ENCODE peak calls at places on chromosome 21, in five cellular contexts. One of them, this sample, is unnamed.

GRCh38 chr21:41363370-41364270 is 1.8 kb downstream of the MX2 start:
- DNase-seq in spleen: peak
- DNase-seq in cardiac fibroblast: no peak
- DNase-seq in neural crest cell: no peak
- DNase-seq in amygdala: no peak
- DNase-seq in this sample: no peak

GRCh38 chr21:14875186-14875585 is 189.6 kb downstream of the NRIP1 start:
- DNase-seq in spleen: no peak
- DNase-seq in cardiac fibroblast: no peak
- DNase-seq in neural crest cell: no peak
- DNase-seq in amygdala: no peak
- DNase-seq in this sample: no peak

GRCh38 chr21:25039461-25040380 is 567.6 kb downstream of the MRPL39 start:
- DNase-seq in spleen: no peak
- DNase-seq in cardiac fibroblast: peak
- DNase-seq in neural crest cell: no peak
- DNase-seq in amygdala: no peak
- DNase-seq in this sample: no peak

GRCh38 chr21:14736162-14736561 is 190.0 kb upstream of the SAMSN1 start:
- DNase-seq in spleen: no peak
- DNase-seq in cardiac fibroblast: no peak
- DNase-seq in neural crest cell: no peak
- DNase-seq in amygdala: no peak
- DNase-seq in this sample: no peak

GRCh38 chr21:37815893-37816292 is 100.4 kb downstream of the KCNJ6 start:
- DNase-seq in spleen: peak
- DNase-seq in cardiac fibroblast: no peak
- DNase-seq in neural crest cell: no peak
- DNase-seq in amygdala: no peak
- DNase-seq in this sample: no peak

GRCh38 chr21:36661511-36662309 is 37.2 kb upstream of the SIM2 start:
- DNase-seq in spleen: no peak
- DNase-seq in cardiac fibroblast: peak
- DNase-seq in neural crest cell: peak
- DNase-seq in amygdala: no peak
- DNase-seq in this sample: no peak

GRCh38 chr21:34986561-34987533 is 62.3 kb downstream of the RUNX1 start:
- DNase-seq in spleen: no peak
- DNase-seq in cardiac fibroblast: peak
- DNase-seq in neural crest cell: no peak
- DNase-seq in amygdala: no peak
- DNase-seq in this sample: no peak

GRCh38 chr21:46128106-46128982 is 27.0 kb downstream of the FTCD start:
- DNase-seq in spleen: peak
- DNase-seq in cardiac fibroblast: no peak
- DNase-seq in neural crest cell: no peak
- DNase-seq in amygdala: no peak
- DNase-seq in this sample: peak

GRCh38 chr21:42939581-42940413 is 14.4 kb upstream of the ERVH48-1 start:
- DNase-seq in spleen: peak
- DNase-seq in cardiac fibroblast: peak
- DNase-seq in neural crest cell: no peak
- DNase-seq in amygdala: no peak
- DNase-seq in this sample: peak

GRCh38 chr21:41133896-41134522 is 34.0 kb upstream of the BACE2 start:
- DNase-seq in spleen: no peak
- DNase-seq in cardiac fibroblast: peak
- DNase-seq in neural crest cell: no peak
- DNase-seq in amygdala: no peak
- DNase-seq in this sample: no peak

GRCh38 chr21:42233067-42233981 is 14.4 kb downstream of the ABCG1 start:
- DNase-seq in spleen: peak
- DNase-seq in cardiac fibroblast: peak
- DNase-seq in neural crest cell: no peak
- DNase-seq in amygdala: no peak
- DNase-seq in this sample: peak

GRCh38 chr21:36973986-36974850 is 7.7 kb upstream of the HLCS start:
- DNase-seq in spleen: no peak
- DNase-seq in cardiac fibroblast: no peak
- DNase-seq in neural crest cell: no peak
- DNase-seq in amygdala: no peak
- DNase-seq in this sample: no peak

GRCh38 chr21:36964832-36965719 is 1.4 kb downstream of the HLCS start:
- DNase-seq in spleen: no peak
- DNase-seq in cardiac fibroblast: no peak
- DNase-seq in neural crest cell: no peak
- DNase-seq in amygdala: no peak
- DNase-seq in this sample: no peak

GRCh38 chr21:35573472-35574389 is 486.6 kb downstream of the SETD4 start:
- DNase-seq in spleen: no peak
- DNase-seq in cardiac fibroblast: no peak
- DNase-seq in neural crest cell: no peak
- DNase-seq in amygdala: no peak
- DNase-seq in this sample: no peak

GRCh38 chr21:38813143-38813542 is 7.4 kb downstream of the ETS2 start:
- DNase-seq in spleen: no peak
- DNase-seq in cardiac fibroblast: no peak
- DNase-seq in neural crest cell: no peak
- DNase-seq in amygdala: no peak
- DNase-seq in this sample: no peak

GRCh38 chr21:42102516-42102915 is 31.4 kb downstream of the UMODL1 start:
- DNase-seq in spleen: no peak
- DNase-seq in cardiac fibroblast: no peak
- DNase-seq in neural crest cell: no peak
- DNase-seq in amygdala: no peak
- DNase-seq in this sample: no peak

GRCh38 chr21:46188226-46189212 is 4.3 kb upstream of the SPATC1L start:
- DNase-seq in spleen: no peak
- DNase-seq in cardiac fibroblast: peak
- DNase-seq in neural crest cell: no peak
- DNase-seq in amygdala: no peak
- DNase-seq in this sample: peak

GRCh38 chr21:31293986-31294385 is 50.1 kb downstream of the TIAM1 start:
- DNase-seq in spleen: no peak
- DNase-seq in cardiac fibroblast: peak
- DNase-seq in neural crest cell: no peak
- DNase-seq in amygdala: no peak
- DNase-seq in this sample: no peak

GRCh38 chr21:41283211-41283818 is 33.3 kb upstream of the FAM3B start:
- DNase-seq in spleen: no peak
- DNase-seq in cardiac fibroblast: peak
- DNase-seq in neural crest cell: peak
- DNase-seq in amygdala: no peak
- DNase-seq in this sample: no peak

GRCh38 chr21:41947596-41948403 is 6.0 kb downstream of the C2CD2 start:
- DNase-seq in spleen: peak
- DNase-seq in cardiac fibroblast: peak
- DNase-seq in neural crest cell: no peak
- DNase-seq in amygdala: peak
- DNase-seq in this sample: peak

GRCh38 chr21:28247454-28248020 is 745.1 kb downstream of the LTN1 start:
- DNase-seq in spleen: no peak
- DNase-seq in cardiac fibroblast: no peak
- DNase-seq in neural crest cell: no peak
- DNase-seq in amygdala: no peak
- DNase-seq in this sample: no peak

GRCh38 chr21:43988016-43988415 is 24.1 kb upstream of the TRAPPC10 start:
- DNase-seq in spleen: no peak
- DNase-seq in cardiac fibroblast: no peak
- DNase-seq in neural crest cell: no peak
- DNase-seq in amygdala: no peak
- DNase-seq in this sample: no peak

GRCh38 chr21:36584980-36585940 is 105.3 kb upstream of the CLDN14 start:
- DNase-seq in spleen: no peak
- DNase-seq in cardiac fibroblast: peak
- DNase-seq in neural crest cell: no peak
- DNase-seq in amygdala: no peak
- DNase-seq in this sample: no peak